ENCODE peak calls at places on chromosomes 4 and X, in seven cellular contexts. One of them, this sample, is unnamed. For H3K4me1, the result is how much of the 10 kb centered on the place peaks cover.

GRCh38 chrX:147173586-147173985 is 359.0 kb upstream of the CXorf51A start:
- DNase-seq in SK-N-SH: no peak
- DNase-seq in HCT116: no peak
- DNase-seq in K562: no peak
- DNase-seq in HepG2: no peak
- DNase-seq in H1: no peak
- DNase-seq in GM12878: no peak
- DNase-seq in this sample: no peak

GRCh38 chr4:16136771-16137170 is 52.9 kb upstream of the PROM1 start:
- DNase-seq in SK-N-SH: no peak
- DNase-seq in HCT116: no peak
- DNase-seq in K562: no peak
- DNase-seq in HepG2: no peak
- DNase-seq in H1: no peak
- DNase-seq in GM12878: no peak
- DNase-seq in this sample: no peak

GRCh38 chr4:84965558-84966381 is 720 bp downstream of the WDFY3 start:
- DNase-seq in SK-N-SH: peak
- DNase-seq in HCT116: no peak
- DNase-seq in K562: peak
- DNase-seq in HepG2: peak
- DNase-seq in H1: no peak
- DNase-seq in GM12878: no peak
- DNase-seq in this sample: no peak

GRCh38 chr4:70518716-70519115 is 347 bp downstream of the AMTN start:
- DNase-seq in SK-N-SH: no peak
- DNase-seq in HCT116: no peak
- DNase-seq in K562: no peak
- DNase-seq in HepG2: no peak
- DNase-seq in H1: no peak
- DNase-seq in GM12878: no peak
- DNase-seq in this sample: no peak

GRCh38 chr4:84530449-84530848 is 31.4 kb upstream of the NKX6-1 start:
- DNase-seq in SK-N-SH: no peak
- DNase-seq in HCT116: no peak
- DNase-seq in K562: no peak
- DNase-seq in HepG2: no peak
- DNase-seq in H1: no peak
- DNase-seq in GM12878: no peak
- DNase-seq in this sample: no peak

GRCh38 chr4:56626963-56627362 is 54.1 kb downstream of the HOPX start:
- DNase-seq in SK-N-SH: no peak
- DNase-seq in HCT116: no peak
- DNase-seq in K562: no peak
- DNase-seq in HepG2: peak
- DNase-seq in H1: no peak
- DNase-seq in GM12878: no peak
- DNase-seq in this sample: no peak

GRCh38 chr4:142405021-142405991 is 440.8 kb downstream of the INPP4B start:
- DNase-seq in SK-N-SH: no peak
- DNase-seq in HCT116: no peak
- DNase-seq in K562: no peak
- DNase-seq in HepG2: no peak
- DNase-seq in H1: no peak
- DNase-seq in GM12878: peak
- DNase-seq in this sample: no peak

GRCh38 chr4:140098481-140099132 is 55.4 kb downstream of the MAML3 start:
- DNase-seq in SK-N-SH: no peak
- DNase-seq in HCT116: peak
- DNase-seq in K562: no peak
- DNase-seq in HepG2: no peak
- DNase-seq in H1: no peak
- DNase-seq in GM12878: no peak
- DNase-seq in this sample: no peak

GRCh38 chrX:46757593-46757992 is 1.3 kb downstream of the SLC9A7 start:
- DNase-seq in SK-N-SH: no peak
- DNase-seq in HCT116: no peak
- DNase-seq in K562: no peak
- DNase-seq in HepG2: no peak
- DNase-seq in H1: no peak
- DNase-seq in GM12878: no peak
- DNase-seq in this sample: no peak

GRCh38 chrX:23287191-23287764 is 47.4 kb upstream of the PTCHD1 start:
- DNase-seq in SK-N-SH: no peak
- DNase-seq in HCT116: no peak
- DNase-seq in K562: no peak
- DNase-seq in HepG2: no peak
- DNase-seq in H1: no peak
- DNase-seq in GM12878: no peak
- DNase-seq in this sample: no peak

GRCh38 chr4:10115271-10115656 is 1.3 kb downstream of the WDR1 start:
- DNase-seq in SK-N-SH: no peak
- DNase-seq in HCT116: no peak
- DNase-seq in K562: no peak
- DNase-seq in HepG2: peak
- DNase-seq in H1: no peak
- DNase-seq in GM12878: no peak
- DNase-seq in this sample: no peak

GRCh38 chr4:36332023-36332781 is 50.8 kb downstream of the DTHD1 start:
- DNase-seq in SK-N-SH: no peak
- DNase-seq in HCT116: no peak
- DNase-seq in K562: no peak
- DNase-seq in HepG2: no peak
- DNase-seq in H1: peak
- DNase-seq in GM12878: peak
- DNase-seq in this sample: no peak

GRCh38 chr4:84481077-84481878 is 17.8 kb downstream of the NKX6-1 start:
- DNase-seq in SK-N-SH: no peak
- DNase-seq in HCT116: no peak
- DNase-seq in K562: no peak
- DNase-seq in HepG2: no peak
- DNase-seq in H1: no peak
- DNase-seq in GM12878: no peak
- DNase-seq in this sample: no peak

GRCh38 chr4:2290974-2291704 is 29.2 kb upstream of the MXD4 start:
- DNase-seq in SK-N-SH: peak
- DNase-seq in HCT116: no peak
- DNase-seq in K562: no peak
- DNase-seq in HepG2: no peak
- DNase-seq in H1: no peak
- DNase-seq in GM12878: no peak
- DNase-seq in this sample: no peak

GRCh38 chr4:68907788-68908700 is 43.6 kb downstream of the UGT2A3 start:
- DNase-seq in SK-N-SH: no peak
- DNase-seq in HCT116: no peak
- DNase-seq in K562: no peak
- DNase-seq in HepG2: peak
- DNase-seq in H1: no peak
- DNase-seq in GM12878: no peak
- DNase-seq in this sample: no peak

GRCh38 chr4:187606581-187606980 is 389.0 kb upstream of the ZFP42 start:
- DNase-seq in SK-N-SH: peak
- DNase-seq in HCT116: peak
- DNase-seq in K562: peak
- DNase-seq in HepG2: peak
- DNase-seq in H1: no peak
- DNase-seq in GM12878: no peak
- DNase-seq in this sample: peak

GRCh38 chr4:176383273-176384077 is 63.7 kb downstream of the SPCS3 start:
- DNase-seq in SK-N-SH: no peak
- DNase-seq in HCT116: no peak
- DNase-seq in K562: no peak
- DNase-seq in HepG2: no peak
- DNase-seq in H1: no peak
- DNase-seq in GM12878: no peak
- DNase-seq in this sample: no peak

GRCh38 chr4:182245541-182246245 is 2.5 kb downstream of the TENM3 start:
- DNase-seq in SK-N-SH: no peak
- DNase-seq in HCT116: no peak
- DNase-seq in K562: no peak
- DNase-seq in HepG2: no peak
- DNase-seq in H1: no peak
- DNase-seq in GM12878: no peak
- DNase-seq in this sample: no peak

GRCh38 chr4:37243061-37243460 is 1.5 kb upstream of the NWD2 start:
- DNase-seq in SK-N-SH: no peak
- DNase-seq in HCT116: no peak
- DNase-seq in K562: no peak
- DNase-seq in HepG2: no peak
- DNase-seq in H1: no peak
- DNase-seq in GM12878: no peak
- DNase-seq in this sample: no peak

GRCh38 chrX:110992611-110993010 is 103.4 kb upstream of the PAK3 start:
- DNase-seq in SK-N-SH: peak
- DNase-seq in HCT116: no peak
- DNase-seq in K562: peak
- DNase-seq in HepG2: peak
- DNase-seq in H1: peak
- DNase-seq in GM12878: no peak
- DNase-seq in this sample: peak

GRCh38 chr4:183729430-183730328 is 70.6 kb downstream of the TRAPPC11 start:
- DNase-seq in SK-N-SH: no peak
- DNase-seq in HCT116: no peak
- DNase-seq in K562: no peak
- DNase-seq in HepG2: peak
- DNase-seq in H1: no peak
- DNase-seq in GM12878: no peak
- DNase-seq in this sample: no peak

GRCh38 chrX:66728818-66729271 is 90.0 kb upstream of the EDA2R start:
- DNase-seq in SK-N-SH: peak
- DNase-seq in HCT116: no peak
- DNase-seq in K562: peak
- DNase-seq in HepG2: peak
- DNase-seq in H1: peak
- DNase-seq in GM12878: no peak
- DNase-seq in this sample: no peak

GRCh38 chr4:147855670-147856069 is 123.8 kb downstream of the ARHGAP10 start:
- DNase-seq in SK-N-SH: no peak
- DNase-seq in HCT116: no peak
- DNase-seq in K562: no peak
- DNase-seq in HepG2: no peak
- DNase-seq in H1: no peak
- DNase-seq in GM12878: no peak
- DNase-seq in this sample: no peak

DNA sequence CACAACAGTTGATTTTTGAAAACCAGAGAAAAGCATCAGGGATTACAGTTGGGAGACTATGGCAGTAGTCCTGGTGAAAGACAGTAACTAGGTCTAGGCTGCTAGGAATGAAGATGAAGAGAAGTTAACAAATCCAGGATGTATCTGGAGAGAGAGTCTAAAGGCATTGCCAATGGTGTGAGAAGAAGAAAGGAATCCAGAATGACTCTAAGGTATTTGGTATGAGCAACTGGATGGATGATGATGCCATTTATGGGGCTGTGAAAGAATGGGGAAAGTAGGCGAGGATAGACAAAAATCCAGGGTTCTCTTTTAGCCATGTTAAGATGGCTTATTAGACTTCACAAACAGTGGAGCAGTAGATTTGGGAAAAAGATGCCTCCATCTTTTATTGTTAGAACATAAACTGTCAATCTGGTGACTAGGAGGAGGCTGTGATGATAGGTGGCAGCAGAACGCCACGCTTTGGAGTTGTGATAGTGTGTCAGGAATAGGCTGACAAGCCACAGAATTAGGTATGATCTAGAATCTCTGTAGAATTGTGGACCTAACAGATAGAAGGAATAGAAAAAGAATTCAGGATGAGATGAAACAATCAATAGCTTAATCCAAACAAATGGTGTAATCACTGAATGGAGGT is 27.3 kb upstream of the JADE1 start:
- DNase-seq in SK-N-SH: peak
- DNase-seq in HCT116: peak
- DNase-seq in K562: no peak
- DNase-seq in HepG2: peak
- DNase-seq in H1: no peak
- DNase-seq in GM12878: no peak
- DNase-seq in this sample: no peak
- TF ChIP-seq CTCF in SK-N-SH: no peak
- TF ChIP-seq CTCF in HCT116: peak
- TF ChIP-seq CTCF in K562: peak
- TF ChIP-seq CTCF in HepG2: peak
- TF ChIP-seq CTCF in H1: peak
- TF ChIP-seq CTCF in GM12878: peak
- TF ChIP-seq CTCF in this sample: no peak

GRCh38 chrX:150504399-150505186 is 63.8 kb upstream of the MTM1 start:
- DNase-seq in SK-N-SH: peak
- DNase-seq in HCT116: no peak
- DNase-seq in K562: no peak
- DNase-seq in HepG2: no peak
- DNase-seq in H1: no peak
- DNase-seq in GM12878: no peak
- DNase-seq in this sample: no peak
- H3K4me1 ChIP-seq in SK-N-SH: under half
- H3K4me1 ChIP-seq in HCT116: under half
- H3K4me1 ChIP-seq in K562: under half
- H3K4me1 ChIP-seq in HepG2: under half
- H3K4me1 ChIP-seq in H1: under half
- H3K4me1 ChIP-seq in GM12878: under half
- H3K4me1 ChIP-seq in this sample: under half

GRCh38 chr4:26010266-26010665 is 96.2 kb downstream of the SMIM20 start:
- DNase-seq in SK-N-SH: no peak
- DNase-seq in HCT116: no peak
- DNase-seq in K562: no peak
- DNase-seq in HepG2: no peak
- DNase-seq in H1: no peak
- DNase-seq in GM12878: no peak
- DNase-seq in this sample: no peak

GRCh38 chr4:26015133-26015651 is 101.2 kb downstream of the SMIM20 start:
- DNase-seq in SK-N-SH: no peak
- DNase-seq in HCT116: no peak
- DNase-seq in K562: no peak
- DNase-seq in HepG2: no peak
- DNase-seq in H1: no peak
- DNase-seq in GM12878: no peak
- DNase-seq in this sample: no peak

GRCh38 chr4:26020896-26021295 is 106.9 kb downstream of the SMIM20 start:
- DNase-seq in SK-N-SH: no peak
- DNase-seq in HCT116: no peak
- DNase-seq in K562: no peak
- DNase-seq in HepG2: peak
- DNase-seq in H1: no peak
- DNase-seq in GM12878: no peak
- DNase-seq in this sample: no peak

GRCh38 chr4:26020083-26020668 is 106.2 kb downstream of the SMIM20 start:
- DNase-seq in SK-N-SH: no peak
- DNase-seq in HCT116: no peak
- DNase-seq in K562: no peak
- DNase-seq in HepG2: no peak
- DNase-seq in H1: no peak
- DNase-seq in GM12878: no peak
- DNase-seq in this sample: no peak

GRCh38 chr4:26015906-26016305 is 101.9 kb downstream of the SMIM20 start:
- DNase-seq in SK-N-SH: no peak
- DNase-seq in HCT116: no peak
- DNase-seq in K562: no peak
- DNase-seq in HepG2: no peak
- DNase-seq in H1: no peak
- DNase-seq in GM12878: no peak
- DNase-seq in this sample: no peak
- TF ChIP-seq SIN3A in SK-N-SH: no peak
- TF ChIP-seq SIN3A in HCT116: no peak
- TF ChIP-seq SIN3A in K562: no peak
- TF ChIP-seq SIN3A in HepG2: no peak
- TF ChIP-seq SIN3A in H1: no peak
- TF ChIP-seq SIN3A in GM12878: no peak
- TF ChIP-seq SIN3A in this sample: no peak

GRCh38 chrX:54825716-54826428 is 18.3 kb downstream of the MAGED2 start:
- DNase-seq in SK-N-SH: no peak
- DNase-seq in HCT116: no peak
- DNase-seq in K562: no peak
- DNase-seq in HepG2: no peak
- DNase-seq in H1: no peak
- DNase-seq in GM12878: no peak
- DNase-seq in this sample: no peak
- TF ChIP-seq CTCF in SK-N-SH: no peak
- TF ChIP-seq CTCF in HCT116: no peak
- TF ChIP-seq CTCF in K562: no peak
- TF ChIP-seq CTCF in HepG2: peak
- TF ChIP-seq CTCF in H1: peak
- TF ChIP-seq CTCF in GM12878: no peak
- TF ChIP-seq CTCF in this sample: no peak